ENCODE peak calls at places on chromosomes 4 and X, in five cellular contexts. W, Y, C, J and A are unnamed samples.
A peak's percentile ranks its signal among the peaks of the same experiment; 100 is the strongest.

GRCh38 chrX:4735299-4735698 is 1021.9 kb upstream of the PRKX start:
- DNase-seq in W (no peak), Y (no peak), C (no peak), J (no peak), A (no peak)

GRCh38 chr4:7154351-7154981 is 37.9 kb upstream of the SORCS2 start:
- DNase-seq in W (no peak), Y (no peak), C (no peak), J (no peak), A (no peak)

GRCh38 chr4:6777636-6778281 is 4.8 kb upstream of the KIAA0232 start:
- DNase-seq in W (no peak), Y (no peak), C (no peak), J (no peak), A (no peak)

GRCh38 chr4:111512081-111512774 is 633.0 kb upstream of the FAM241A start:
- DNase-seq in W (peak; percentile 95), Y (no peak), C (peak; percentile 24), J (no peak), A (no peak)

GRCh38 chr4:110610940-110611785 is 11.7 kb downstream of the PITX2 start:
- DNase-seq in W (no peak), Y (peak; percentile 20), C (peak; percentile 47), J (no peak), A (no peak)

GRCh38 chr4:20444599-20445337 is 193.1 kb downstream of the SLIT2 start:
- DNase-seq in W (no peak), Y (no peak), C (no peak), J (no peak), A (no peak)

GRCh38 chrX:65072590-65072989 is 96.3 kb upstream of the ZC4H2 start:
- DNase-seq in W (no peak), Y (no peak), C (no peak), J (no peak), A (no peak)

GRCh38 chr4:13984996-13985780 is 357.7 kb upstream of the BOD1L1 start:
- DNase-seq in W (peak; percentile 50), Y (no peak), C (no peak), J (no peak), A (no peak)

GRCh38 chrX:4935387-4935786 is 1221.9 kb upstream of the PRKX start:
- DNase-seq in W (no peak), Y (no peak), C (no peak), J (no peak), A (no peak)

GRCh38 chr4:18816228-18816891 is 794.8 kb upstream of the LCORL start:
- DNase-seq in W (no peak), Y (no peak), C (no peak), J (no peak), A (no peak)

GRCh38 chr4:127783026-127783769 is 1.1 kb downstream of the HSPA4L start:
- DNase-seq in W (peak; percentile 65), Y (peak; percentile 17), C (peak; percentile 53), J (peak; percentile 64), A (no peak)

GRCh38 chr4:127781303-127782024 is 658 bp upstream of the HSPA4L start:
- DNase-seq in W (peak; percentile 15), Y (peak; percentile 12), C (no peak), J (no peak), A (no peak)

GRCh38 chr4:127782275-127783025 is at the start of gene HSPA4L:
- DNase-seq in W (peak; percentile 45), Y (peak; percentile 32), C (peak; percentile 71), J (no peak), A (no peak)

GRCh38 chr4:127780598-127780997 is 1.5 kb upstream of the HSPA4L start:
- DNase-seq in W (no peak), Y (no peak), C (no peak), J (no peak), A (no peak)

GRCh38 chr4:127782025-127782274 is 172 bp upstream of the HSPA4L start:
- DNase-seq in W (peak; percentile 81), Y (peak; percentile 75), C (peak; percentile 94), J (peak; percentile 92), A (peak; percentile 83)
- H3K18ac ChIP-seq in W (peak overlapping the region; percentile 8), Y (peak overlapping the region; percentile 98), C (peak overlapping the region; percentile 46), J (peak overlapping the region; percentile 83), A (peak overlapping the region; percentile 63)

DNA sequence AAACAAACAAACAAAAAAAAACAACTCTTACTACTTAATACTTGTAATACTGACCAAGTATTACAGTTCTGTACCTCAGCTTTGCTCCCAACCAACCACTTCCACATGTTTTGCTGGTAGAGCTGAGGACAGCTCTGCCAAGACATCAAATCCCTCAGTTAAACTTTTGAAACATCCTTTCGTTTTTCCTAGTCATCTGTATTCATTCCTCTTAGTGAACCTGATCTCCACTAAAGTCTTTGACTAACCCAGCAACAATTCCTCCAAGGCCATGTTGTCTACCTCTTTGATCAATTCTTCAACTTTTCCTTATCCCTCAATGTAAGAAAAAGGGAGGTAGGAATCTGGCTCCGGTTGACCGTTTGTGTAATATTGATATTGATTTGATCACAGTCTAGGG is 247.5 kb downstream of the ARHGAP24 start:
- DNase-seq in W (no peak), Y (no peak), C (no peak), J (no peak), A (no peak)
- H3K18ac ChIP-seq in W (no peak overlapping the region), Y (no peak overlapping the region), C (no peak overlapping the region), J (no peak overlapping the region), A (no peak overlapping the region)

GRCh38 chr4:82561745-82562552 is at the start of gene TMEM150C:
- DNase-seq in W (no peak), Y (peak; percentile 44), C (peak; percentile 71), J (peak; percentile 67), A (peak; percentile 73)
- H3K18ac ChIP-seq in W (no peak within 1 kb of the TSS), Y (peak within 1 kb of the TSS; percentile 91), C (peak within 1 kb of the TSS; percentile 72), J (no peak within 1 kb of the TSS), A (no peak within 1 kb of the TSS)

DNA sequence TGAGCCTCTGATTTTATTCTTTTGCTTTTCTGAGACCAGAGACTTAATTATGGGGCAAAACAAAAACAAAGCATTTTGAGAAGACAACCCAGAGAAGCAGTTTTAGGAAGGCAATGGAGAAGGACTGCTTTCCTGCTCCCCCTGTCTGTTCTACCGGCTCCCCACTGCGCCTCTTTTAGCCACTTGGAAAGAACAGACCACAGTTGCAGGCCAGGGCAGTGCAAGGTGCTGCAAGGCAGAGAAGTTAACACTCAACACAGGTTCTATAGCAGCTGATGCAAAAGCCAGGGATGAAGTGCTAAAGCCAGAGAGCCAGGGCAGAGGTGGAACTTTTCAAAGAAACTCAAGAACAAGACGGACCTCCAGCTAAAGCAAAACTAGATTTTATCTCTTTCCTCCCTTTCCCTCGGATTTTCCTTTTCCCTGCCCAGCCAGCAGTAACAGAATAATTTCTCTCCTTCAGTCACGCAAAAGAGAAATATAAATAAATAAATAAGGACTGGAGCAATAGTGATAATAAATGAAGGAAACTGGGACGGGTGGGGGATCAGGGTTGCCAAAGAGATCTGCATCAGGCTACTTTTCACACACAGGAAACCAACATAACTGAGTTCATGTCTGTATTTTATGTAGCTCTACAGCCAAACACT is 10.4 kb downstream of the SH3RF1 start:
- DNase-seq in W (no peak), Y (no peak), C (no peak), J (peak; percentile 33), A (no peak)
- H3K18ac ChIP-seq in W (no peak overlapping the region), Y (no peak overlapping the region), C (peak overlapping the region; percentile 65), J (no peak overlapping the region), A (no peak overlapping the region)

GRCh38 chr4:38188631-38189101 is 228.5 kb downstream of the PTTG2 start:
- DNase-seq in W (no peak), Y (no peak), C (no peak), J (no peak), A (no peak)
- H3K18ac ChIP-seq in W (no peak overlapping the region), Y (no peak overlapping the region), C (no peak overlapping the region), J (no peak overlapping the region), A (no peak overlapping the region)

GRCh38 chrX:53312946-53313745 is 31.8 kb upstream of the IQSEC2 start:
- DNase-seq in W (peak; percentile 81), Y (peak; percentile 45), C (no peak), J (peak; percentile 51), A (peak; percentile 77)
- H3K18ac ChIP-seq in W (no peak overlapping the region), Y (no peak overlapping the region), C (no peak overlapping the region), J (no peak overlapping the region), A (no peak overlapping the region)

GRCh38 chr4:154004859-154005520 is 216.1 kb upstream of the SFRP2 start:
- DNase-seq in W (no peak), Y (no peak), C (peak; percentile 13), J (no peak), A (no peak)

GRCh38 chr4:154004028-154004427 is 215.1 kb upstream of the SFRP2 start:
- DNase-seq in W (no peak), Y (no peak), C (no peak), J (no peak), A (no peak)

GRCh38 chr4:154001187-154001586 is 212.3 kb upstream of the SFRP2 start:
- DNase-seq in W (no peak), Y (no peak), C (no peak), J (no peak), A (no peak)

GRCh38 chr4:154009191-154009590 is 220.3 kb upstream of the SFRP2 start:
- DNase-seq in W (no peak), Y (no peak), C (peak; percentile 12), J (no peak), A (no peak)

GRCh38 chr4:154004450-154004849 is 215.6 kb upstream of the SFRP2 start:
- DNase-seq in W (no peak), Y (no peak), C (no peak), J (no peak), A (no peak)
- H3K18ac ChIP-seq in W (no peak overlapping the region), Y (no peak overlapping the region), C (no peak overlapping the region), J (no peak overlapping the region), A (no peak overlapping the region)

DNA sequence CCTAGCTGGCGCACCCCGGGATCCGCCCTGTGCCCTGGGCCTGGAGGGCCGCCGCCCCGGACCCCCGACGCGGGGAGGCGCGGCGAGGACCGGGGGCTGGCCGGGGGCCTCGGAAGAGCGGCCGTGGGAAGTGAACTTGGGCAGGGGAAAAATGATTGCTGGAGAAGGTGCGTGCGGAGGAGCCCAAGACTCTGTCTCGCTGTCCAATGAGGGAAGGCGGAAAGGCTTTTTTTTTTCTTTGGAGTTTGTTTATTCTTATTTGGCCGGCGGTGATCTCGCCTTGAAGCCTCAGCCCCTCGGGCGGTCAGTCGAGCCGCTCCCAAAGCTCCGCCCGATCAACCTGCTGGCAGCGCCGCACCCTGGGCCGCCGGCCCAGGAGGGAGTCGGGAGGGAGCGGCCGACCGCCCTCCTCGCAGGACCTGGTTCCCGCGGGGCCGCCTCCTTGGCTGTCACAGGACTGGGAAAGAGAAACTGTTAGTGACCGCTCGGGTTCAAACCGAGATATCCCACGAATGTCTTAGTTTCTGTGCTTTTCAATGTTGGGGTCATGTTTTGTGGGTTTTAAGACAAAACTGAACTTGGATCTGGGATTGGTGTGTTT is 2.5 kb downstream of the CPEB2 start:
- DNase-seq in W (peak; percentile 54), Y (peak; percentile 32), C (peak; percentile 75), J (peak; percentile 64), A (no peak)
- H3K18ac ChIP-seq in W (peak overlapping the region; percentile 77), Y (no peak overlapping the region), C (peak overlapping the region; percentile 68), J (no peak overlapping the region), A (no peak overlapping the region)

GRCh38 chr4:38671594-38671943 is 7.6 kb downstream of the KLF3 start:
- DNase-seq in W (no peak), Y (no peak), C (no peak), J (no peak), A (no peak)

GRCh38 chr4:38675167-38676121 is 11.4 kb downstream of the KLF3 start:
- DNase-seq in W (peak; percentile 88), Y (peak; percentile 87), C (peak; percentile 84), J (peak; percentile 72), A (no peak)

GRCh38 chr4:38674206-38675144 is 10.5 kb downstream of the KLF3 start:
- DNase-seq in W (no peak), Y (no peak), C (peak; percentile 59), J (no peak), A (no peak)

GRCh38 chr4:38672247-38673071 is 8.5 kb downstream of the KLF3 start:
- DNase-seq in W (no peak), Y (peak; percentile 65), C (peak; percentile 75), J (peak; percentile 39), A (no peak)

GRCh38 chr4:38673109-38673978 is 9.3 kb downstream of the KLF3 start:
- DNase-seq in W (no peak), Y (no peak), C (no peak), J (peak; percentile 46), A (no peak)
- H3K18ac ChIP-seq in W (no peak overlapping the region), Y (peak overlapping the region; percentile 95), C (no peak overlapping the region), J (no peak overlapping the region), A (peak overlapping the region; percentile 28)